ENCODE peak calls at places on chromosomes 12 and 14, in five cellular contexts. E is cardiac fibroblast, S is activated T-helper 1 cell treated with Interleukin-2 at 50 U/mL for 16 hours, Z is NCI-H2029, K is sigmoid colon. L is an unnamed sample.

GRCh38 chr14:75393794-75394193 is 34.0 kb upstream of the JDP2 start:
- DNase-seq in S (no peak), K (no peak), E (no peak), Z (no peak), L (no peak)

GRCh38 chr12:47700263-47700662 is 5.6 kb downstream of the RPAP3 start:
- DNase-seq in Z (no peak), K (no peak), E (no peak), S (no peak), L (no peak)

GRCh38 chr12:70543444-70543843 is 93.8 kb downstream of the PTPRB start:
- DNase-seq in S (no peak), K (no peak), E (peak), Z (no peak), L (peak)

GRCh38 chr14:72332054-72332453 is 399.8 kb downstream of the RGS6 start:
- DNase-seq in E (no peak), K (no peak), Z (no peak), S (no peak), L (no peak)

GRCh38 chr14:66425402-66425801 is 60.8 kb upstream of the CCDC196 start:
- DNase-seq in Z (no peak), K (no peak), E (no peak), S (no peak), L (no peak)

GRCh38 chr14:102764220-102764671 is 13.0 kb upstream of the TRAF3 start:
- DNase-seq in E (no peak), Z (no peak), K (no peak), S (no peak), L (no peak)

GRCh38 chr14:36070056-36071043 is 106.2 kb downstream of the PTCSC3 start:
- DNase-seq in E (peak), K (no peak), S (no peak), Z (peak), L (peak)

GRCh38 chr14:100031506-100032281 is 33.5 kb upstream of the EVL start:
- DNase-seq in Z (no peak), S (no peak), K (peak), E (peak), L (peak)

GRCh38 chr14:100554082-100554677 is 33.0 kb downstream of the BEGAIN start:
- DNase-seq in S (no peak), K (no peak), E (peak), Z (no peak), L (no peak)

GRCh38 chr14:103110681-103111296 is 12.5 kb upstream of the TNFAIP2 start:
- DNase-seq in Z (no peak), S (no peak), K (no peak), E (no peak), L (no peak)

GRCh38 chr12:57008113-57008687 is 1.9 kb upstream of the ZBTB39 start:
- DNase-seq in K (no peak), Z (peak), S (no peak), E (peak), L (peak)

GRCh38 chr12:97148941-97149559 is 242.0 kb downstream of the NEDD1 start:
- DNase-seq in K (no peak), Z (peak), S (peak), E (peak), L (no peak)

GRCh38 chr12:85633491-85633890 is 202.7 kb downstream of the RASSF9 start:
- DNase-seq in Z (no peak), K (no peak), E (no peak), S (no peak), L (no peak)

GRCh38 chr14:101193126-101193844 is 289.8 kb upstream of the RTL1 start:
- DNase-seq in K (peak), E (no peak), S (no peak), Z (no peak), L (no peak)

GRCh38 chr12:94699796-94700195 is 49.4 kb upstream of the TMCC3 start:
- DNase-seq in S (no peak), E (no peak), Z (no peak), K (no peak), L (no peak)

GRCh38 chr14:103067231-103067954 is 10.0 kb upstream of the CDC42BPB start:
- DNase-seq in S (no peak), K (peak), Z (no peak), E (peak), L (peak)

GRCh38 chr12:116910645-116911449 is at the start of gene FBXW8:
- DNase-seq in S (peak), K (peak), Z (peak), E (peak), L (peak)

GRCh38 chr12:2295941-2296461 is 243.2 kb downstream of the CACNA1C start:
- DNase-seq in E (peak), Z (no peak), S (no peak), K (peak), L (peak)

GRCh38 chr12:121755591-121755990 is 37.9 kb downstream of the RHOF start:
- DNase-seq in Z (no peak), K (no peak), S (no peak), E (no peak), L (no peak)

GRCh38 chr12:70854138-70854537 is 66.4 kb downstream of the PTPRR start:
- DNase-seq in E (no peak), K (no peak), S (no peak), Z (no peak), L (peak)

GRCh38 chr12:58341791-58342190 is 400.4 kb downstream of the ATP23 start:
- DNase-seq in K (no peak), E (peak), Z (no peak), S (no peak), L (peak)

GRCh38 chr14:104136472-104137296 is 1.7 kb upstream of the KIF26A start:
- DNase-seq in S (no peak), K (no peak), Z (no peak), E (peak), L (no peak)

GRCh38 chr12:90519285-90519684 is 435.7 kb downstream of the CCER1 start:
- DNase-seq in K (no peak), Z (no peak), S (no peak), E (no peak), L (no peak)

GRCh38 chr14:67694791-67695393 is 672 bp downstream of the RDH11 start:
- DNase-seq in K (peak), E (peak), S (peak), Z (peak), L (peak)

GRCh38 chr12:3083949-3084348 is 6.8 kb downstream of the TSPAN9 start:
- DNase-seq in E (peak), S (no peak), Z (no peak), K (no peak), L (no peak)

GRCh38 chr14:24948261-24948847 is 101.6 kb downstream of the STXBP6 start:
- DNase-seq in S (no peak), E (no peak), K (no peak), Z (no peak), L (no peak)

GRCh38 chr14:64841121-64841611 is 38.5 kb downstream of the SPTB start:
- DNase-seq in K (no peak), E (peak), Z (no peak), S (no peak), L (peak)